ENCODE peak calls at places on chromosome 14, in four cellular contexts. One of them, this sample, is unnamed.

GRCh38 chr14:47626151-47627035 is 49.0 kb downstream of the MDGA2 start:
- DNase-seq in HCT116: no peak
- DNase-seq in astrocyte of the spinal cord: no peak
- DNase-seq in NCI-H1092 treated with DMSO at 0.1 percent for 48 hours: no peak
- DNase-seq in this sample: no peak

GRCh38 chr14:104717646-104718045 is 6.4 kb upstream of the ADSS1 start:
- DNase-seq in NCI-H1092 treated with DMSO at 0.1 percent for 48 hours: no peak
- DNase-seq in HCT116: no peak
- DNase-seq in astrocyte of the spinal cord: no peak
- DNase-seq in this sample: no peak

GRCh38 chr14:68680541-68681051 is 112.3 kb downstream of the ZFP36L1 start:
- DNase-seq in HCT116: no peak
- DNase-seq in NCI-H1092 treated with DMSO at 0.1 percent for 48 hours: no peak
- DNase-seq in astrocyte of the spinal cord: no peak
- DNase-seq in this sample: no peak

GRCh38 chr14:64337901-64338615 is 43.9 kb upstream of the ESR2 start:
- DNase-seq in HCT116: no peak
- DNase-seq in NCI-H1092 treated with DMSO at 0.1 percent for 48 hours: peak; percentile 96
- DNase-seq in astrocyte of the spinal cord: peak; percentile 62
- DNase-seq in this sample: peak; percentile 47

GRCh38 chr14:101665478-101666078 is 95.9 kb upstream of the PPP2R5C start:
- DNase-seq in astrocyte of the spinal cord: peak; percentile 33
- DNase-seq in HCT116: peak; percentile 57
- DNase-seq in NCI-H1092 treated with DMSO at 0.1 percent for 48 hours: peak; percentile 37
- DNase-seq in this sample: peak; percentile 31

GRCh38 chr14:101480022-101480746 is 81.1 kb upstream of the DIO3 start:
- DNase-seq in NCI-H1092 treated with DMSO at 0.1 percent for 48 hours: no peak
- DNase-seq in astrocyte of the spinal cord: no peak
- DNase-seq in HCT116: no peak
- DNase-seq in this sample: no peak

GRCh38 chr14:52951730-52952481 is 1.1 kb upstream of the FERMT2 start:
- DNase-seq in astrocyte of the spinal cord: peak; percentile 86
- DNase-seq in HCT116: peak; percentile 61
- DNase-seq in NCI-H1092 treated with DMSO at 0.1 percent for 48 hours: no peak
- DNase-seq in this sample: peak; percentile 75

GRCh38 chr14:90140298-90140955 is 78.6 kb downstream of the KCNK13 start:
- DNase-seq in NCI-H1092 treated with DMSO at 0.1 percent for 48 hours: no peak
- DNase-seq in HCT116: no peak
- DNase-seq in astrocyte of the spinal cord: peak; percentile 67
- DNase-seq in this sample: no peak

GRCh38 chr14:94179244-94179643 is 5.1 kb downstream of the PPP4R4 start:
- DNase-seq in astrocyte of the spinal cord: no peak
- DNase-seq in HCT116: no peak
- DNase-seq in NCI-H1092 treated with DMSO at 0.1 percent for 48 hours: no peak
- DNase-seq in this sample: no peak

GRCh38 chr14:90580381-90581335 is 183.8 kb downstream of the CALM1 start:
- DNase-seq in astrocyte of the spinal cord: peak; percentile 45
- DNase-seq in NCI-H1092 treated with DMSO at 0.1 percent for 48 hours: peak; percentile 58
- DNase-seq in HCT116: no peak
- DNase-seq in this sample: no peak

GRCh38 chr14:78535041-78535440 is 364.9 kb downstream of the NRXN3 start:
- DNase-seq in HCT116: no peak
- DNase-seq in astrocyte of the spinal cord: no peak
- DNase-seq in NCI-H1092 treated with DMSO at 0.1 percent for 48 hours: no peak
- DNase-seq in this sample: no peak

GRCh38 chr14:65153101-65153500 is 50.8 kb upstream of the MAX start:
- DNase-seq in HCT116: no peak
- DNase-seq in astrocyte of the spinal cord: no peak
- DNase-seq in NCI-H1092 treated with DMSO at 0.1 percent for 48 hours: no peak
- DNase-seq in this sample: no peak

GRCh38 chr14:104227806-104228205 is 89.4 kb downstream of the KIF26A start:
- DNase-seq in astrocyte of the spinal cord: no peak
- DNase-seq in HCT116: no peak
- DNase-seq in NCI-H1092 treated with DMSO at 0.1 percent for 48 hours: no peak
- DNase-seq in this sample: no peak

GRCh38 chr14:51216602-51217001 is 23.4 kb upstream of the TMX1 start:
- DNase-seq in HCT116: no peak
- DNase-seq in astrocyte of the spinal cord: no peak
- DNase-seq in NCI-H1092 treated with DMSO at 0.1 percent for 48 hours: no peak
- DNase-seq in this sample: no peak

GRCh38 chr14:32802295-32802694 is 136.4 kb upstream of the NPAS3 start:
- DNase-seq in astrocyte of the spinal cord: no peak
- DNase-seq in NCI-H1092 treated with DMSO at 0.1 percent for 48 hours: no peak
- DNase-seq in HCT116: no peak
- DNase-seq in this sample: no peak

GRCh38 chr14:96108061-96108795 is 69.1 kb downstream of the C14orf132 start:
- DNase-seq in NCI-H1092 treated with DMSO at 0.1 percent for 48 hours: no peak
- DNase-seq in astrocyte of the spinal cord: no peak
- DNase-seq in HCT116: no peak
- DNase-seq in this sample: no peak

GRCh38 chr14:51604078-51604477 is 47.6 kb upstream of the FRMD6 start:
- DNase-seq in HCT116: no peak
- DNase-seq in astrocyte of the spinal cord: peak; percentile 55
- DNase-seq in NCI-H1092 treated with DMSO at 0.1 percent for 48 hours: no peak
- DNase-seq in this sample: peak; percentile 97

GRCh38 chr14:55270832-55271571 is at the start of gene FBXO34:
- DNase-seq in NCI-H1092 treated with DMSO at 0.1 percent for 48 hours: peak; percentile 99
- DNase-seq in HCT116: peak; percentile 95
- DNase-seq in astrocyte of the spinal cord: peak; percentile 98
- DNase-seq in this sample: peak; percentile 92

GRCh38 chr14:104280902-104281767 is 142.7 kb downstream of the KIF26A start:
- DNase-seq in astrocyte of the spinal cord: no peak
- DNase-seq in HCT116: no peak
- DNase-seq in NCI-H1092 treated with DMSO at 0.1 percent for 48 hours: no peak
- DNase-seq in this sample: no peak

GRCh38 chr14:34344318-34344717 is 117.7 kb downstream of the SPTSSA start:
- DNase-seq in HCT116: no peak
- DNase-seq in NCI-H1092 treated with DMSO at 0.1 percent for 48 hours: no peak
- DNase-seq in astrocyte of the spinal cord: no peak
- DNase-seq in this sample: no peak

GRCh38 chr14:105601360-105602242 is 75.2 kb downstream of the TMEM121 start:
- DNase-seq in HCT116: no peak
- DNase-seq in astrocyte of the spinal cord: no peak
- DNase-seq in NCI-H1092 treated with DMSO at 0.1 percent for 48 hours: no peak
- DNase-seq in this sample: no peak

GRCh38 chr14:53983112-53983511 is 26.5 kb upstream of the BMP4 start:
- DNase-seq in astrocyte of the spinal cord: no peak
- DNase-seq in HCT116: no peak
- DNase-seq in NCI-H1092 treated with DMSO at 0.1 percent for 48 hours: no peak
- DNase-seq in this sample: no peak

GRCh38 chr14:99190696-99191662 is 81.0 kb downstream of the BCL11B start:
- DNase-seq in astrocyte of the spinal cord: no peak
- DNase-seq in NCI-H1092 treated with DMSO at 0.1 percent for 48 hours: no peak
- DNase-seq in HCT116: no peak
- DNase-seq in this sample: no peak

GRCh38 chr14:37936971-37937370 is 270.7 kb upstream of the SSTR1 start:
- DNase-seq in astrocyte of the spinal cord: no peak
- DNase-seq in NCI-H1092 treated with DMSO at 0.1 percent for 48 hours: no peak
- DNase-seq in HCT116: no peak
- DNase-seq in this sample: no peak

GRCh38 chr14:88493392-88494185 is 61.2 kb downstream of the PTPN21 start:
- DNase-seq in astrocyte of the spinal cord: no peak
- DNase-seq in NCI-H1092 treated with DMSO at 0.1 percent for 48 hours: no peak
- DNase-seq in HCT116: no peak
- DNase-seq in this sample: no peak

GRCh38 chr14:95597784-95598204 is 62.9 kb downstream of the GLRX5 start:
- DNase-seq in HCT116: no peak
- DNase-seq in astrocyte of the spinal cord: no peak
- DNase-seq in NCI-H1092 treated with DMSO at 0.1 percent for 48 hours: peak; percentile 90
- DNase-seq in this sample: no peak

GRCh38 chr14:57865450-57866198 is at the start of gene SLC35F4:
- DNase-seq in NCI-H1092 treated with DMSO at 0.1 percent for 48 hours: peak; percentile 58
- DNase-seq in astrocyte of the spinal cord: peak; percentile 24
- DNase-seq in HCT116: no peak
- DNase-seq in this sample: peak; percentile 32

GRCh38 chr14:95256011-95256775 is 63.5 kb downstream of the CLMN start:
- DNase-seq in NCI-H1092 treated with DMSO at 0.1 percent for 48 hours: peak; percentile 35
- DNase-seq in astrocyte of the spinal cord: no peak
- DNase-seq in HCT116: no peak
- DNase-seq in this sample: no peak

GRCh38 chr14:73248294-73248868 is 11.1 kb downstream of the PAPLN start:
- DNase-seq in astrocyte of the spinal cord: no peak
- DNase-seq in NCI-H1092 treated with DMSO at 0.1 percent for 48 hours: no peak
- DNase-seq in HCT116: no peak
- DNase-seq in this sample: peak; percentile 69